ENCODE peak calls at places on chromosomes 16 and 17, in ten cellular contexts. Y is foreskin fibroblast; I is SW 1271; T is tibial artery; G is activated CD8-positive, alpha-beta memory T cell treated with anti-CD3 and anti-CD28 coated beads for 48 hours; Z is IMR-90; D is B cell; X is stimulated activated CD8-positive, alpha-beta memory T cell treated with anti-CD3 and anti-CD28 coated beads, Interleukin-15, amount 100 ng/mL, for 1 hour; E is activated T-helper 1 cell treated with anti-CD3 and anti-CD28 coated beads, Interleukin-2, amount 50 U/mL, for 16 hours; L is AG09309. J is an unnamed sample.
A peak's percentile ranks its signal among the peaks of the same experiment; 100 is the strongest.

GRCh38 chr16:56662357-56663354 is 4.9 kb downstream of the MT1F start:
- DNase-seq in Y (no peak), I (no peak), T (no peak), G (no peak), Z (no peak), D (no peak), X (no peak), E (no peak), L (no peak), J (peak; percentile 69)

GRCh38 chr17:82709024-82709675 is 7.4 kb upstream of the FN3KRP start:
- DNase-seq in Y (no peak), I (no peak), T (no peak), G (no peak), Z (no peak), D (no peak), X (no peak), E (no peak), L (no peak), J (no peak)

GRCh38 chr17:7606280-7606679 is 8.4 kb downstream of the FXR2 start:
- DNase-seq in Y (no peak), I (no peak), T (no peak), G (no peak), Z (no peak), D (no peak), X (no peak), E (no peak), L (no peak), J (no peak)

GRCh38 chr16:53232826-53233529 is 178.2 kb downstream of the CHD9 start:
- DNase-seq in Y (no peak), I (no peak), T (no peak), G (no peak), Z (no peak), D (no peak), X (no peak), E (no peak), L (no peak), J (no peak)

GRCh38 chr17:75077490-75078096 is 10.2 kb upstream of the SLC16A5 start:
- DNase-seq in Y (no peak), I (no peak), T (peak; percentile 88), G (no peak), Z (no peak), D (peak; percentile 79), X (no peak), E (no peak), L (no peak), J (peak; percentile 81)

GRCh38 chr16:66366433-66367299 is at the start of gene CDH5:
- DNase-seq in Y (no peak), I (no peak), T (peak; percentile 89), G (no peak), Z (no peak), D (no peak), X (no peak), E (no peak), L (no peak), J (no peak)

GRCh38 chr16:85954927-85955539 is 56.1 kb downstream of the IRF8 start:
- DNase-seq in Y (no peak), I (no peak), T (no peak), G (no peak), Z (no peak), D (peak; percentile 60), X (no peak), E (no peak), L (no peak), J (no peak)

GRCh38 chr17:77151236-77151635 is 10.5 kb downstream of the SEC14L1 start:
- DNase-seq in Y (no peak), I (no peak), T (no peak), G (no peak), Z (no peak), D (no peak), X (no peak), E (no peak), L (no peak), J (no peak)

GRCh38 chr17:12078791-12079190 is 58.1 kb downstream of the MAP2K4 start:
- DNase-seq in Y (peak; percentile 29), I (no peak), T (no peak), G (no peak), Z (peak; percentile 83), D (no peak), X (no peak), E (no peak), L (peak; percentile 18), J (no peak)

GRCh38 chr17:78466786-78467715 is 88.6 kb downstream of the PGS1 start:
- DNase-seq in Y (no peak), I (no peak), T (no peak), G (no peak), Z (no peak), D (no peak), X (no peak), E (no peak), L (no peak), J (no peak)

GRCh38 chr17:5485270-5486205 is at the start of gene DERL2:
- DNase-seq in Y (no peak), I (peak; percentile 70), T (no peak), G (no peak), Z (peak; percentile 44), D (no peak), X (no peak), E (no peak), L (no peak), J (no peak)

GRCh38 chr17:66494023-66494803 is 191.8 kb downstream of the PRKCA start:
- DNase-seq in Y (peak; percentile 92), I (peak; percentile 93), T (no peak), G (no peak), Z (peak; percentile 94), D (no peak), X (no peak), E (no peak), L (peak; percentile 75), J (no peak)

GRCh38 chr16:20743591-20743990 is 2.0 kb upstream of the THUMPD1 start:
- DNase-seq in Y (no peak), I (no peak), T (no peak), G (no peak), Z (no peak), D (no peak), X (no peak), E (no peak), L (no peak), J (no peak)

GRCh38 chr16:67015317-67015731 is 13.6 kb upstream of the CBFB start:
- DNase-seq in Y (no peak), I (no peak), T (peak; percentile 29), G (no peak), Z (no peak), D (no peak), X (no peak), E (no peak), L (no peak), J (peak; percentile 43)

GRCh38 chr16:56673916-56674315 is 4.3 kb downstream of the MT1H start:
- DNase-seq in Y (no peak), I (no peak), T (no peak), G (no peak), Z (peak; percentile 20), D (peak; percentile 22), X (no peak), E (no peak), L (no peak), J (no peak)

GRCh38 chr17:62592305-62593099 is 35.0 kb upstream of the MRC2 start:
- DNase-seq in Y (no peak), I (no peak), T (no peak), G (no peak), Z (peak; percentile 43), D (no peak), X (no peak), E (no peak), L (no peak), J (no peak)

GRCh38 chr16:87380403-87380802 is 3.2 kb downstream of the FBXO31 start:
- DNase-seq in Y (no peak), I (no peak), T (no peak), G (no peak), Z (no peak), D (no peak), X (no peak), E (no peak), L (no peak), J (no peak)

GRCh38 chr17:71760062-71760720 is 360.6 kb upstream of the SOX9 start:
- DNase-seq in Y (no peak), I (peak; percentile 10), T (no peak), G (no peak), Z (peak; percentile 61), D (no peak), X (no peak), E (no peak), L (no peak), J (no peak)

GRCh38 chr16:70349783-70350182 is 3.1 kb downstream of the DDX19A start:
- DNase-seq in Y (no peak), I (no peak), T (no peak), G (no peak), Z (no peak), D (no peak), X (no peak), E (no peak), L (no peak), J (no peak)

GRCh38 chr17:63436523-63437110 is 9.5 kb downstream of the CYB561 start:
- DNase-seq in Y (no peak), I (no peak), T (no peak), G (no peak), Z (no peak), D (no peak), X (no peak), E (no peak), L (no peak), J (no peak)

GRCh38 chr17:71331754-71332153 is 789.1 kb upstream of the SOX9 start:
- DNase-seq in Y (no peak), I (no peak), T (no peak), G (no peak), Z (no peak), D (no peak), X (no peak), E (no peak), L (no peak), J (no peak)

GRCh38 chr17:64148699-64149098 is 18.8 kb upstream of the ERN1 start:
- DNase-seq in Y (no peak), I (peak; percentile 27), T (no peak), G (no peak), Z (no peak), D (no peak), X (no peak), E (no peak), L (no peak), J (no peak)

GRCh38 chr16:69351309-69352027 is at the start of gene TMED6:
- DNase-seq in Y (no peak), I (no peak), T (no peak), G (no peak), Z (no peak), D (no peak), X (no peak), E (no peak), L (no peak), J (no peak)

GRCh38 chr17:50935201-50936124 is 69.3 kb upstream of the TOB1 start:
- DNase-seq in Y (no peak), I (no peak), T (peak; percentile 95), G (no peak), Z (no peak), D (no peak), X (no peak), E (no peak), L (peak; percentile 73), J (no peak)

GRCh38 chr16:90032664-90033346 is 13.5 kb upstream of the DBNDD1 start:
- DNase-seq in Y (no peak), I (no peak), T (no peak), G (no peak), Z (peak; percentile 65), D (no peak), X (no peak), E (no peak), L (no peak), J (no peak)

GRCh38 chr16:56912746-56913703 is 18.9 kb upstream of the HERPUD1 start:
- DNase-seq in Y (peak; percentile 82), I (no peak), T (peak; percentile 61), G (no peak), Z (peak; percentile 83), D (peak; percentile 29), X (no peak), E (no peak), L (peak; percentile 76), J (no peak)

GRCh38 chr16:84928679-84929420 is 82.5 kb downstream of the ZDHHC7 start:
- DNase-seq in Y (no peak), I (no peak), T (peak; percentile 89), G (no peak), Z (peak; percentile 39), D (no peak), X (no peak), E (no peak), L (no peak), J (no peak)

GRCh38 chr17:9332164-9332527 is 243.5 kb downstream of the STX8 start:
- DNase-seq in Y (no peak), I (no peak), T (no peak), G (no peak), Z (no peak), D (no peak), X (no peak), E (no peak), L (no peak), J (no peak)

J was measured in activated effector memory CD4-positive, alpha-beta T cell treated with anti-CD3 and anti-CD28 coated beads, Interleukin-2, amount 50 U/mL, for 16 hours.